ENCODE peak calls at places on chromosomes 13 and 19, in four cellular contexts. U is GOT3; G is astrocyte of the cerebellum; T is activated gamma-delta T cell treated with anti-CD3 and anti-CD28 coated beads, Interleukin-2, amount 50 U/mL, for 16 hours. S is an unnamed sample.

GRCh38 chr19:49875801-49876421 is 1.2 kb downstream of the AKT1S1 start:
- DNase-seq in U (no peak), T (peak), G (no peak), S (no peak)

GRCh38 chr13:29513002-29513980 is 82.2 kb downstream of the SLC7A1 start:
- DNase-seq in G (no peak), T (no peak), U (no peak), S (no peak)

GRCh38 chr19:46211201-46211881 is 18.2 kb upstream of the IGFL1 start:
- DNase-seq in U (no peak), T (no peak), G (no peak), S (no peak)

GRCh38 chr19:52398091-52398461 is 427 bp downstream of the ZNF528 start:
- DNase-seq in U (no peak), T (no peak), G (no peak), S (no peak)

GRCh38 chr13:58051807-58052375 is 420.3 kb downstream of the PCDH17 start:
- DNase-seq in G (no peak), U (no peak), T (no peak), S (no peak)

GRCh38 chr19:15418112-15418587 is 638 bp downstream of the AKAP8L start:
- DNase-seq in U (no peak), G (peak), T (no peak), S (no peak)

GRCh38 chr13:111403266-111403665 is 82.8 kb downstream of the TEX29 start:
- DNase-seq in T (no peak), G (no peak), U (no peak), S (no peak)

GRCh38 chr13:71634605-71635443 is 232.2 kb downstream of the DACH1 start:
- DNase-seq in T (no peak), U (no peak), G (no peak), S (no peak)

GRCh38 chr19:17260842-17261325 is 3.7 kb downstream of the USHBP1 start:
- DNase-seq in G (peak), U (peak), T (peak), S (peak)

GRCh38 chr13:71964491-71965108 is 97.6 kb upstream of the DACH1 start:
- DNase-seq in T (no peak), U (no peak), G (no peak), S (no peak)

GRCh38 chr19:41563847-41564514 is 12.0 kb upstream of the CEACAM21 start:
- DNase-seq in U (no peak), T (no peak), G (no peak), S (no peak)

GRCh38 chr13:22235285-22235949 is 564.5 kb downstream of the FGF9 start:
- DNase-seq in T (no peak), U (no peak), G (no peak), S (no peak)

GRCh38 chr13:36998624-36999041 is 507 bp downstream of the ALG5 start:
- DNase-seq in U (no peak), T (no peak), G (no peak), S (no peak)

GRCh38 chr19:7383284-7383683 is 34.5 kb downstream of the ARHGEF18 start:
- DNase-seq in G (no peak), T (no peak), U (no peak), S (no peak)

GRCh38 chr13:72920097-72920496 is 138.2 kb downstream of the PIBF1 start:
- DNase-seq in U (no peak), T (no peak), G (no peak), S (no peak)

GRCh38 chr13:29905845-29906244 is 55.4 kb upstream of the UBL3 start:
- DNase-seq in T (no peak), G (no peak), U (no peak), S (no peak)

GRCh38 chr13:20984879-20985278 is 76.5 kb downstream of the LATS2 start:
- DNase-seq in G (no peak), T (no peak), U (no peak), S (no peak)

GRCh38 chr13:71674776-71675352 is 192.1 kb downstream of the DACH1 start:
- DNase-seq in U (no peak), T (no peak), G (no peak), S (no peak)

GRCh38 chr19:40315812-40316475 is 30.8 kb upstream of the AKT2 start:
- DNase-seq in U (no peak), T (no peak), G (no peak), S (no peak)

GRCh38 chr13:66154981-66155380 is 1075.2 kb downstream of the PCDH9 start:
- DNase-seq in U (no peak), G (no peak), T (no peak), S (no peak)

GRCh38 chr19:18417250-18418033 is 1.8 kb upstream of the SSBP4 start:
- DNase-seq in T (no peak), U (no peak), G (no peak), S (peak)

GRCh38 chr13:113125506-113126264 is 3.1 kb downstream of the F10 start:
- DNase-seq in T (no peak), U (no peak), G (no peak), S (no peak)

S was measured in KG1.